ENCODE peak calls at places on chromosomes 7 and 10, in seven cellular contexts. S, X, C, B, I, W and K are unnamed samples.

GRCh38 chr10:88389456-88389855 is 193.7 kb downstream of the RNLS start:
- DNase-seq in S (peak; percentile 16), B (no peak), X (no peak), I (no peak), C (no peak), W (peak; percentile 68), K (no peak)

GRCh38 chr7:43467406-43467805 is 115.5 kb upstream of the STK17A start:
- DNase-seq in X (no peak), S (no peak), I (no peak), B (no peak), W (no peak), C (no peak), K (peak; percentile 76)

GRCh38 chr10:131739201-131739600 is 161.6 kb upstream of the PPP2R2D start:
- DNase-seq in X (peak; percentile 17), I (no peak), S (no peak), C (no peak), B (no peak), W (no peak), K (no peak)

GRCh38 chr10:34407227-34407626 is 407.9 kb downstream of the PARD3 start:
- DNase-seq in C (no peak), W (peak; percentile 70), X (no peak), S (peak; percentile 9), I (no peak), B (no peak), K (no peak)

GRCh38 chr7:65381742-65382141 is 8.1 kb downstream of the ZNF92 start:
- DNase-seq in C (no peak), W (no peak), S (no peak), X (no peak), I (no peak), B (no peak), K (no peak)

GRCh38 chr7:1062296-1063294 is 18.2 kb downstream of the GPR146 start:
- DNase-seq in B (no peak), S (no peak), X (no peak), W (no peak), C (peak; percentile 85), I (no peak), K (no peak)

GRCh38 chr7:55464422-55464821 is 99.3 kb downstream of the LANCL2 start:
- DNase-seq in I (no peak), C (no peak), B (no peak), W (no peak), S (no peak), X (no peak), K (no peak)

GRCh38 chr7:140646931-140647647 is 6.5 kb upstream of the DENND2A start:
- DNase-seq in W (no peak), C (no peak), S (peak; percentile 32), X (no peak), I (peak; percentile 50), B (peak; percentile 62), K (no peak)

GRCh38 chr7:139079861-139080260 is 29.7 kb downstream of the ZC3HAV1 start:
- DNase-seq in S (no peak), X (no peak), B (no peak), I (no peak), C (no peak), W (no peak), K (no peak)

GRCh38 chr10:66782776-66783175 is 143.1 kb upstream of the LRRTM3 start:
- DNase-seq in S (no peak), C (no peak), X (no peak), W (no peak), I (no peak), B (no peak), K (no peak)

GRCh38 chr7:107691713-107692112 is 31.1 kb downstream of the SLC26A4 start:
- DNase-seq in B (no peak), W (peak; percentile 73), I (no peak), C (no peak), X (no peak), S (peak; percentile 50), K (no peak)

GRCh38 chr7:105982388-105982787 is 19.3 kb downstream of the CDHR3 start:
- DNase-seq in W (no peak), S (no peak), C (no peak), I (no peak), X (no peak), B (no peak), K (no peak)

GRCh38 chr10:101090597-101090996 is 28.8 kb downstream of the KAZALD1 start:
- DNase-seq in S (no peak), C (no peak), W (no peak), X (no peak), I (no peak), B (no peak), K (no peak)

GRCh38 chr7:41730668-41731067 is 27.8 kb upstream of the INHBA start:
- DNase-seq in C (no peak), X (no peak), I (no peak), S (no peak), W (no peak), B (no peak), K (no peak)

GRCh38 chr10:62230344-62231138 is 38.1 kb downstream of the RTKN2 start:
- DNase-seq in I (no peak), W (peak; percentile 9), S (no peak), C (no peak), X (no peak), B (no peak), K (no peak)

GRCh38 chr10:43249151-43249961 is 17.5 kb downstream of the RASGEF1A start:
- DNase-seq in C (no peak), I (no peak), X (no peak), S (peak; percentile 1), W (no peak), B (peak; percentile 14), K (no peak)

GRCh38 chr7:3914385-3914784 is 613.3 kb downstream of the SDK1 start:
- DNase-seq in W (no peak), X (no peak), C (no peak), S (no peak), I (no peak), B (no peak), K (no peak)

GRCh38 chr10:14592566-14592965 is 182.1 kb downstream of the FAM107B start:
- DNase-seq in S (no peak), B (no peak), C (no peak), W (no peak), X (no peak), I (no peak), K (no peak)

GRCh38 chr10:89575037-89575436 is 39.6 kb upstream of the SLC16A12 start:
- DNase-seq in I (no peak), C (no peak), X (no peak), W (no peak), S (no peak), B (no peak), K (no peak)

GRCh38 chr10:101139421-101139911 is 8.4 kb downstream of the TLX1 start:
- DNase-seq in C (no peak), W (no peak), B (no peak), S (no peak), I (no peak), X (no peak), K (no peak)

DNA sequence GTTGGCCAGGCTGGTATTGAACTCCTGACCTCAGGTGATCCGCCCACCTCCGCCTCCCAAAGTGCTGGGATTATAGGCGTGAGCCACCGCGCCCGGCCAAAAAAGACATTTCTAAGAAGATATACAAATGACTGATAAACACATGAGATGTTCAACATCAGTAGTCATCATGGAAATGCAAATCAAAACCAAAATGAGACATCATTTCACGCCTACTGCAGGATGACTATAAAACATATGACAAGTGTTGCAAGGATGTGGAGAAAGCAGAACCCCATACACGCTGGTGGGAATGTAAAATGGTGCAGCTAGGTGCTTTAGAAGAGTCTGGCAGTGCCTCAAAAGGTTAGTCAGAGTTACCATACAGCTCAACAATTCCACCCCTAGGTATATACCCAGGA is 24.6 kb downstream of the TMEM209 start:
- DNase-seq in W (no peak), C (no peak), I (no peak), X (no peak), S (no peak), B (no peak), K (no peak)
- TF ChIP-seq POLR2A in W (no peak), C (no peak), I (no peak), X (no peak), S (no peak), B (no peak), K (no peak)

GRCh38 chr7:100673942-100674431 is 447 bp downstream of the GNB2 start:
- DNase-seq in X (no peak), I (no peak), W (no peak), C (peak; percentile 20), S (peak; percentile 59), B (peak; percentile 77), K (no peak)
- TF ChIP-seq POLR2A in X (no peak), I (no peak), W (no peak), C (no peak), S (no peak), B (no peak), K (peak; percentile 12)

DNA sequence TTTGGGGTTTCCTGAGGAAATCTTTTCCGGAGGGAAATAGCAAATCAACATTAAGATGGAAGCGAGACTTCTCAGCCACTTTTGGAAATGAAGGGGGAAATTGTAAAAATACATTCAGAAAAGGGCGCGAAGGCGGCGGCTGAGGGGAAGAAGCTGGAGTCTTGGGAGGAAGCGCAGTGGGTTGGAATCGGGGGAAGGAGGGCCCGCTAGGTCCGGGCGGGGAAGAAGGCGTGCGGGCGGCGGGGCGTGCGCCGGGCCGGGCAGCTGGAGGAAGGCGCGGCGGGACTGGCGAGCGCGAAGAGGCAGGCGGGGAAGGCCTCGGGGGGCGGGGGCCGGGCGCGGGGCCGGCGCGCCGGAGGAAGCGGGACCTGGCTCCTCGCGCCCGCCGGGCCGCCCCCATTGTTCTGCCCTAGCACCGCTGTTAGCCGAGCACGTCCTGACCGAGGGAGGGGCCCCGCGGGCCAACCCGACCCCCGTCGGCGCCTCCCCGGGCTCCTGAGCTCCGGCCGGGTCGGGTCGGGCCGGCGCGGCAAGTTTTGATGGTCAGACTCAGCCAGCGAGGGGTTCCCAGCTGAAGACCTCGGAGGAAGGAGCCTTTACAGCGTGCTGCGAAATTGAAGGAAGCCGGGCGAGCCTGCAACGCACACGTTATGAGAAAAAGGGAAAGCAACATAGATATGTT is 1.6 kb upstream of the SKIDA1 start:
- DNase-seq in I (no peak), B (peak; percentile 83), S (peak; percentile 82), W (peak; percentile 78), C (no peak), X (peak; percentile 54), K (no peak)
- TF ChIP-seq POLR2A in I (no peak), B (no peak), S (peak; percentile 32), W (no peak), C (no peak), X (no peak), K (no peak)

GRCh38 chr7:156962897-156963296 is 13.4 kb downstream of the NOM1 start:
- DNase-seq in S (no peak), W (no peak), C (no peak), B (no peak), X (no peak), I (no peak), K (no peak)
- TF ChIP-seq POLR2A in S (no peak), W (no peak), C (no peak), B (no peak), X (no peak), I (no peak), K (no peak)

DNA sequence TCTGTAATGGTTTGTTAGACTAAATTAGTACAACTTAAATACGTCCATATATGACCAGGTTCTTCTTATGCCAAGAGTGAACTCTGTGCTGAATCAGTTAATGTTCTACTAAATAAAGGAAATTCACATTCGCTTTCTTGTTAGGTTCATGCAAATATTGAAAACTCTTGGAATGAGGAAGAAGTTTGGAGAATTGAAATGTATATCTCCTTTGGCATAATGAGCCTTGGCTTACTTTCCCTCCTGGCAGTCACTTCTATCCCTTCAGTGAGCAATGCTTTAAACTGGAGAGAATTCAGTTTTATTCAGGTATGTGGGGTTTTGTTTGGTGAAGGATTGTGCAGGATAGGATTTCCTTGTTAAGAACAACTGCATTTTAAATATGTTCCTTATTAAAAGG is 15.2 kb upstream of the CFAP69 start:
- DNase-seq in B (no peak), C (no peak), X (no peak), W (no peak), I (no peak), S (no peak), K (no peak)
- TF ChIP-seq POLR2A in B (no peak), C (no peak), X (no peak), W (no peak), I (no peak), S (no peak), K (no peak)